ENCODE peak calls at places on chromosome 7, in five cellular contexts. K is esophagus muscularis mucosa, P is stomach, D is ovary, X is sigmoid colon. Z is an unnamed sample.
A peak's percentile ranks its signal among the peaks of the same experiment; 100 is the strongest.

GRCh38 chr7:31056775-31057346 is 4.8 kb downstream of the ADCYAP1R1 start:
- DNase-seq in K (no peak), P (no peak), X (no peak), D (no peak), Z (no peak)

GRCh38 chr7:50827281-50827680 is 44.6 kb upstream of the GRB10 start:
- DNase-seq in P (no peak), D (no peak), K (no peak), X (no peak), Z (no peak)

GRCh38 chr7:97858221-97858620 is 14.0 kb downstream of the ASNS start:
- DNase-seq in D (no peak), K (no peak), X (no peak), P (no peak), Z (no peak)

GRCh38 chr7:79386688-79387422 is 66.6 kb downstream of the MAGI2 start:
- DNase-seq in D (no peak), P (no peak), K (no peak), X (no peak), Z (no peak)

GRCh38 chr7:134444198-134444960 is 14.5 kb downstream of the AKR1B1 start:
- DNase-seq in X (no peak), K (no peak), P (no peak), D (no peak), Z (no peak)

GRCh38 chr7:31938650-31939049 is 131.6 kb downstream of the PDE1C start:
- DNase-seq in X (no peak), D (no peak), K (no peak), P (no peak), Z (no peak)

GRCh38 chr7:128446306-128446705 is 9.4 kb upstream of the HILPDA start:
- DNase-seq in X (no peak), K (no peak), P (no peak), D (no peak), Z (no peak)

GRCh38 chr7:1232103-1232466 is 587 bp upstream of the UNCX start:
- DNase-seq in P (no peak), K (no peak), X (no peak), D (no peak), Z (no peak)

GRCh38 chr7:31796375-31796774 is 109.4 kb downstream of the PPP1R17 start:
- DNase-seq in K (no peak), D (no peak), P (no peak), X (no peak), Z (no peak)

GRCh38 chr7:30923009-30923773 is 11.5 kb downstream of the AQP1 start:
- DNase-seq in X (peak; percentile 54), P (peak; percentile 20), D (peak; percentile 6), K (peak; percentile 83), Z (peak; percentile 6)

GRCh38 chr7:74038194-74038961 is 10.4 kb downstream of the ELN start:
- DNase-seq in D (no peak), X (peak; percentile 91), K (no peak), P (no peak), Z (no peak)

GRCh38 chr7:39951156-39951942 is 1.3 kb downstream of the CDK13 start:
- DNase-seq in D (peak; percentile 53), K (peak; percentile 92), X (peak; percentile 79), P (peak; percentile 64), Z (peak; percentile 67)

GRCh38 chr7:82805527-82805960 is 357.1 kb downstream of the PCLO start:
- DNase-seq in X (no peak), D (no peak), K (no peak), P (no peak), Z (no peak)

GRCh38 chr7:131957338-131958025 is 401.1 kb upstream of the PODXL start:
- DNase-seq in K (no peak), P (no peak), D (no peak), X (no peak), Z (no peak)

GRCh38 chr7:105352922-105353668 is 35.6 kb downstream of the SRPK2 start:
- DNase-seq in P (no peak), X (no peak), D (no peak), K (no peak), Z (no peak)

GRCh38 chr7:142134944-142135343 is 23.4 kb downstream of the MGAM2 start:
- DNase-seq in P (no peak), X (no peak), K (no peak), D (no peak), Z (peak; percentile 13)

GRCh38 chr7:99543081-99543671 is 8.7 kb downstream of the FAM200A start:
- DNase-seq in K (no peak), X (no peak), P (no peak), D (no peak), Z (no peak)

GRCh38 chr7:28165221-28165807 is 15.3 kb downstream of the JAZF1 start:
- DNase-seq in X (no peak), D (no peak), P (no peak), K (no peak), Z (no peak)

GRCh38 chr7:148852272-148852671 is 31.8 kb downstream of the EZH2 start:
- DNase-seq in X (no peak), K (no peak), P (no peak), D (no peak), Z (no peak)

GRCh38 chr7:159027803-159028455 is 116.7 kb downstream of the VIPR2 start:
- DNase-seq in K (peak; percentile 79), X (peak; percentile 60), D (peak; percentile 24), P (peak; percentile 64), Z (peak; percentile 66)

DNA sequence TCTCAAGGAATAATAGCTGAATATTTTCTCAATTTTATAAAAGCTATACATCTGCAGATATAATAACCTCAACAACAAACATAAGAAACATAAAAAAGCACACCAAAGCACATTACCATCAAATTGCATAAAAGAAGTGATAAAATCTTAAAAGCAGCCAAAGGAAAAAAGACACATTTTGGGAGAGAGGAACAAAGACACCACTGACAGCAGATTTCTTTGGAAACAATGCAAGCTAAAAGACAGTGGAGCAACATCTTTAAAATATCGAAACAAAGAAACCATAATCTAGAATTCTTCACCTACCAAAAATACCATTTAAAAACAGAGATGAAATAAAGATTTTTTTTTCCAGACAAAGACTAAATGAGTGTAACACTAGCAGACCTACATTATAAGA is 55.7 kb upstream of the TEX47 start:
- DNase-seq in K (no peak), X (no peak), P (no peak), D (no peak), Z (no peak)
- TF ChIP-seq EP300 in K (no peak), X (no peak), P (no peak), D (no peak), Z (no peak)

GRCh38 chr7:137985253-137985896 is 16.5 kb downstream of the CREB3L2 start:
- DNase-seq in P (no peak), D (no peak), X (no peak), K (no peak), Z (peak; percentile 48)
- H3K4me1 ChIP-seq in P (peaks cover 99% of the 10 kb centered on the region), D (peaks cover 41% of the 10 kb centered on the region), X (peaks cover 99% of the 10 kb centered on the region), K (peaks cover 99% of the 10 kb centered on the region), Z (peaks cover 67% of the 10 kb centered on the region)

DNA sequence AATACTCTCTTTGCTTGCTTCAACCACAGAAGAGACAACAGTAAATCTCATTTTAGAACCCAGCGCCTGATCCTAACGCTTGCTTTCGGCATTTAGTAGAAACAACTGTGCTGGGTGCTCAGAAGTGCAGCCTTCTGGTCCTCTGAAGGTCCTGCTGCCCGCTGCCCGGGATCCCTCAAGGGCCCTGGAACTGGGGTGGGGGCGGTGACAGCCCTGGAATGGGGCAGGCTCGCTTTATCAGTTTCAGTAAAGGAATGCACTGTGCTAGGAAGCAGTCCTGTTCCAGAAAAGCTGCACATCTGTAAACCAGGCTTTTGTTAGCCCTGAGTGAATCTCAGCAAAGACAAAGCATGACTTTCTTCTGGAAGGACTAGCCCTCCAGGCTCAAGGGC is 254.6 kb downstream of the TNS3 start:
- DNase-seq in P (no peak), D (no peak), X (no peak), K (no peak), Z (no peak)
- H3K4me3 ChIP-seq in P (no peak overlapping the region), D (peak overlapping the region; percentile 0), X (peak overlapping the region; percentile 45), K (peak overlapping the region; percentile 36), Z (peak overlapping the region; percentile 17)

GRCh38 chr7:137276194-137276593 is 67.3 kb downstream of the PTN start:
- DNase-seq in K (no peak), P (no peak), D (no peak), X (no peak), Z (no peak)
- TF ChIP-seq EP300 in K (no peak), P (no peak), D (no peak), X (no peak), Z (no peak)

GRCh38 chr7:22464299-22464698 is 35.7 kb downstream of the STEAP1B start:
- DNase-seq in D (no peak), P (no peak), X (no peak), K (peak; percentile 5), Z (no peak)
- H3K4me1 ChIP-seq in D (no peaks in the 10 kb centered on the region), P (no peaks in the 10 kb centered on the region), X (no peaks in the 10 kb centered on the region), K (no peaks in the 10 kb centered on the region), Z (no peaks in the 10 kb centered on the region)

GRCh38 chr7:43589728-43590127 is 6.8 kb downstream of the STK17A start:
- DNase-seq in P (no peak), D (no peak), X (no peak), K (no peak), Z (no peak)
- H3K4me3 ChIP-seq in P (no peak overlapping the region), D (no peak overlapping the region), X (no peak overlapping the region), K (no peak overlapping the region), Z (no peak overlapping the region)

DNA sequence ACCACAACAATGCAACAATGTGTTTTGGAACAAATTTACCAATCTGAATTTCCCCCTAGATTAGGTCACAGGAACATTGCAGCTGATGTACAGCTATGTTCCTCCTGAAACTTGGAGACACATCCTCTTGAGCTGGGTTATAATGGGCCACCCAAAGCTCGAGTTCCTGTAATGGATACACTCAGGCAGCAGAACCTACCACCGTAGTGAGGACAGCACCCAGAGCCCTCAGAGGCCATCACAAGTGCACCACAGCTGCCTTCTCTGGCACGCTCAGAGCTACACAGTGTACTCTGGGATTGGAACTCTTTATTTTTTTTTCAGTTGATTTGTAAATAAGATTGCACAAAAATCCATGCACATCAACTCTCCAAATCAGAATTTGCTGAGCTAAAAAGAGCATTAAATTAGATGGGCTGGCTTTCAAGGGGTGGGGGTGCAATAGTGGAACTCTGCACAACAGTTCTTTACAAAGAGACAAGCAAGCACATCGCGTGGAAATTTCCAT is 56.7 kb downstream of the EGFR start:
- DNase-seq in K (no peak), P (peak; percentile 42), D (no peak), X (peak; percentile 86), Z (peak; percentile 37)
- TF ChIP-seq EP300 in K (no peak), P (peak; percentile 53), D (no peak), X (no peak), Z (peak; percentile 10)

GRCh38 chr7:116518971-116519370 is 5.9 kb upstream of the CAV1 start:
- DNase-seq in D (no peak), P (no peak), X (no peak), K (no peak), Z (no peak)
- H3K4me1 ChIP-seq in D (no peaks in the 10 kb centered on the region), P (peaks cover 14% of the 10 kb centered on the region), X (peaks cover 21% of the 10 kb centered on the region), K (peaks cover 21% of the 10 kb centered on the region), Z (no peaks in the 10 kb centered on the region)

DNA sequence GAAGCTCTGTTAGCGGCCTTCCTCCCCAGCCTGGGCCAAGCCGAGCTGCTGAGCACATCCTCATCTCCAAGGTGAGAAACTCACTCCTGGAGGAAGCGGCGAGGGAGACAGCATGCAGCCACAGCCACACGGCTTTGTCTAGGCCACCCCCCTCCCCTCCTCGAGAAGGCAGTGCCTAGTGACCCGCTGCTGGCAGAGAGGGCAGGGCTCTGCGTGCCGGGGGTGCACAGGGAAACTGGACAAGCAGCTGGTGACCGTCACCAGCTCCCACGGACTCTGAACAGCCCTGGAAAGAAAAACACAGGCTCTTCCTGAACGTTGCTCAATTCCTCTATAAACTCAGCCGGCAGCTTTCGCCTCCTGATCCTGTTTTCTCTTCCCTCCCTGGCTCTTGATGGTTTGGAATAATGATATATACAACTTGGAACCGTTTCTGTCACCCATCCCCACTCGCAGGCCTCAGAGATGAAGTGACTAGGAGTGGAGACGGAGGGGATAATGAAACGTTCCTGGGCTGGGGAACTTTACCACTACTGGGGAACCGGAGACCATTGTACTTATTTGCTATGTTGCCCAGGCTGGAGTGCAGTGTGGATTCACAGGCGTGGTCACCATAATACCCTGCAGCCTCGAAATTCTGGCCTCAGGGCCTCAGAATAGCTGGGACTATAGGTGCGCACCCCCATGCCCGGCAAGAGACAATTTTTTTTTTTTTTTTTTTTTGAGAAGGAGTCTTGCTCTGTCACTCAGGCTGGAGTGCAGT is 19.3 kb downstream of the PAPOLB start:
- DNase-seq in P (no peak), D (no peak), K (no peak), X (peak; percentile 70), Z (no peak)
- H3K4me3 ChIP-seq in P (no peak overlapping the region), D (no peak overlapping the region), K (no peak overlapping the region), X (no peak overlapping the region), Z (no peak overlapping the region)